ENCODE peak calls at places on chromosome 2, in ten cellular contexts. S, K, N, Q, O, P, W, U, V and R are unnamed samples.

GRCh38 chr2:240796543-240797499 is 23.2 kb downstream of the KIF1A start:
- DNase-seq in S (no peak), K (no peak), N (no peak), Q (no peak), O (no peak), P (no peak), W (no peak), U (peak; percentile 26), V (no peak), R (no peak)

GRCh38 chr2:221161186-221161585 is 410.9 kb downstream of the EPHA4 start:
- DNase-seq in S (no peak), K (no peak), N (no peak), Q (no peak), O (no peak), P (no peak), W (no peak), U (no peak), V (no peak), R (no peak)

GRCh38 chr2:149421791-149422190 is 91.4 kb downstream of the LYPD6 start:
- DNase-seq in S (no peak), K (no peak), N (no peak), Q (no peak), O (no peak), P (peak; percentile 41), W (no peak), U (no peak), V (no peak), R (no peak)

GRCh38 chr2:225570000-225570399 is 170.5 kb downstream of the NYAP2 start:
- DNase-seq in S (no peak), K (no peak), N (no peak), Q (no peak), O (no peak), P (no peak), W (no peak), U (no peak), V (no peak), R (no peak)

GRCh38 chr2:37789988-37790387 is 118.5 kb upstream of the CDC42EP3 start:
- DNase-seq in S (no peak), K (no peak), N (no peak), Q (no peak), O (no peak), P (no peak), W (no peak), U (no peak), V (no peak), R (no peak)

GRCh38 chr2:74816540-74817331 is 17.2 kb upstream of the HK2 start:
- DNase-seq in S (no peak), K (no peak), N (peak; percentile 92), Q (no peak), O (no peak), P (no peak), W (no peak), U (peak; percentile 79), V (no peak), R (no peak)

GRCh38 chr2:34102359-34102758 is 503.3 kb upstream of the FAM98A start:
- DNase-seq in S (no peak), K (no peak), N (no peak), Q (no peak), O (no peak), P (peak; percentile 31), W (no peak), U (no peak), V (no peak), R (no peak)

GRCh38 chr2:46471002-46471583 is 8.3 kb upstream of the TMEM247 start:
- DNase-seq in S (no peak), K (no peak), N (no peak), Q (no peak), O (no peak), P (no peak), W (no peak), U (no peak), V (no peak), R (no peak)

GRCh38 chr2:170354409-170354808 is 176.5 kb downstream of the MYO3B start:
- DNase-seq in S (no peak), K (no peak), N (no peak), Q (peak; percentile 26), O (no peak), P (no peak), W (no peak), U (peak; percentile 55), V (no peak), R (no peak)